ENCODE peak calls at places on chromosomes 4 and X, in six cellular contexts. H is mesenchymal stem cell, W is IMR-90, C is H9, I is trophoblast cell, R is neuronal stem cell. G is an unnamed sample.

GRCh38 chrX:97672138-97672537 is 788.4 kb downstream of the RPA4 start:
- DNase-seq in I (peak; percentile 12), W (no peak), H (no peak), C (no peak), R (no peak), G (no peak)

GRCh38 chr4:110020139-110020538 is 107.5 kb downstream of the EGF start:
- DNase-seq in H (no peak), W (peak; percentile 14), C (no peak), R (peak; percentile 24), I (peak; percentile 26), G (no peak)

GRCh38 chrX:68694429-68695205 is 47.2 kb downstream of the STARD8 start:
- DNase-seq in I (no peak), H (no peak), C (no peak), W (no peak), R (no peak), G (no peak)

GRCh38 chrX:12237131-12237530 is 98.9 kb downstream of the FRMPD4 start:
- DNase-seq in I (no peak), R (no peak), H (no peak), C (no peak), W (no peak), G (no peak)

GRCh38 chr4:14218641-14219040 is 591.1 kb upstream of the BOD1L1 start:
- DNase-seq in I (no peak), H (no peak), R (no peak), W (no peak), C (no peak), G (no peak)

GRCh38 chr4:185847352-185848078 is 35.5 kb upstream of the SORBS2 start:
- DNase-seq in C (no peak), W (peak; percentile 73), R (no peak), I (peak; percentile 88), H (peak; percentile 78), G (no peak)

GRCh38 chrX:124555036-124555595 is 208.8 kb downstream of the SH2D1A start:
- DNase-seq in C (no peak), R (no peak), W (peak; percentile 68), I (peak; percentile 41), H (peak; percentile 82), G (no peak)

GRCh38 chr4:8215001-8215427 is 15.9 kb downstream of the SH3TC1 start:
- DNase-seq in I (peak; percentile 66), H (peak; percentile 77), W (peak; percentile 84), C (no peak), R (no peak), G (no peak)

GRCh38 chrX:20437678-20438077 is 171.0 kb upstream of the RPS6KA3 start:
- DNase-seq in C (no peak), H (no peak), I (no peak), R (no peak), W (no peak), G (no peak)

GRCh38 chrX:103330601-103331397 is 760 bp downstream of the TCEAL7 start:
- DNase-seq in I (no peak), R (no peak), C (peak; percentile 71), W (peak; percentile 2), H (peak; percentile 2), G (no peak)

GRCh38 chrX:119693032-119693995 is at the start of gene SEPTIN6:
- DNase-seq in H (peak; percentile 91), W (peak; percentile 52), C (peak; percentile 88), R (peak; percentile 66), I (peak; percentile 52), G (peak; percentile 53)

GRCh38 chrX:45322382-45322781 is 121.7 kb upstream of the DIPK2B start:
- DNase-seq in C (peak; percentile 34), R (no peak), W (peak; percentile 83), I (peak; percentile 65), H (peak; percentile 72), G (peak; percentile 17)

GRCh38 chr4:133320576-133321170 is 171.6 kb downstream of the PCDH10 start:
- DNase-seq in W (peak; percentile 3), I (peak; percentile 66), H (peak; percentile 50), R (peak; percentile 23), C (peak; percentile 40), G (no peak)

GRCh38 chrX:68983004-68983857 is 154.4 kb downstream of the EFNB1 start:
- DNase-seq in I (no peak), W (no peak), R (no peak), H (no peak), C (peak; percentile 12), G (no peak)

GRCh38 chr4:56535915-56536314 is 30.3 kb downstream of the ARL9 start:
- DNase-seq in C (no peak), W (no peak), I (no peak), R (no peak), H (no peak), G (no peak)

GRCh38 chr4:57187241-57187640 is 77.1 kb upstream of the IGFBP7 start:
- DNase-seq in W (no peak), C (no peak), H (no peak), I (no peak), R (no peak), G (no peak)

GRCh38 chr4:8568068-8568668 is 12.0 kb upstream of the GPR78 start:
- DNase-seq in H (no peak), I (peak; percentile 87), W (peak; percentile 7), R (no peak), C (peak; percentile 65), G (peak; percentile 63)

DNA sequence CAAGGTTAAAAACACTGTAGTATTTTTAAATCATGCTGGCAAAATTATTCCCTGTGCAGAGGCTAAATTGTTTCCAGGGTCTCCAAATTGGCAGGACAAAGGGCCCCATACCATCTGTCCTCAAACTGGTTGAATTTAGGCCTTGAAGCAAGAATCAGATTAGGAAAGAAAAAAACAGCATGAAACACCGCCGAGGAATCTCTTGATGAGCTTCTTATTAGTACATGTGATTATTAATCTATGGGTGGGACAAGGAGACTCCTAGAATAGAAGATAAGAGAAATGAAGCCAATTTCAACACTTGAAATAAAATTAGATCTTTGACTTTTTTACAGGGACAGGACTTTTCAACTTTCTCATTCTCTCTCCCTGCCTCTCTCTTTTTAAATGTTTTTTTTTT is 7.1 kb upstream of the CLNK start:
- DNase-seq in C (no peak), I (no peak), R (no peak), W (no peak), H (peak; percentile 7), G (no peak)
- H3K14ac ChIP-seq in C (no peak overlapping the region), I (no peak overlapping the region), R (no peak overlapping the region), W (no peak overlapping the region), H (no peak overlapping the region), G (no peak overlapping the region)

GRCh38 chrX:38271154-38271716 is 50.6 kb upstream of the SRPX start:
- DNase-seq in I (no peak), C (no peak), W (no peak), H (no peak), R (no peak), G (no peak)
- H3K4me2 ChIP-seq in I (no peak overlapping the region), C (no peak overlapping the region), W (peak overlapping the region; percentile 59), H (no peak overlapping the region), R (no peak overlapping the region), G (no peak overlapping the region)

GRCh38 chrX:153794018-153794896 is at the start of the genes IDH3G and SSR4:
- DNase-seq in R (peak; percentile 91), W (peak; percentile 93), I (peak; percentile 94), C (peak; percentile 94), H (peak; percentile 94), G (peak; percentile 81)

GRCh38 chrX:153797415-153798015 is 3.0 kb downstream of the SSR4 start:
- DNase-seq in W (no peak), H (no peak), R (no peak), C (no peak), I (no peak), G (no peak)

GRCh38 chrX:153793291-153793690 is 884 bp downstream of the IDH3G start:
- DNase-seq in W (no peak), R (no peak), C (no peak), I (peak; percentile 3), H (peak; percentile 25), G (no peak)

GRCh38 chrX:153792368-153792767 is 1.8 kb downstream of the IDH3G start:
- DNase-seq in W (no peak), R (no peak), I (no peak), H (no peak), C (no peak), G (no peak)

GRCh38 chrX:153794897-153795816 is 689 bp downstream of the SSR4 start:
- DNase-seq in H (peak; percentile 26), W (no peak), I (peak; percentile 28), R (no peak), C (no peak), G (no peak)
- H3K23ac ChIP-seq in H (no peak overlapping the region), W (peak overlapping the region; percentile 59), I (no peak overlapping the region), R (no peak overlapping the region), C (no peak overlapping the region), G (no peak overlapping the region)

DNA sequence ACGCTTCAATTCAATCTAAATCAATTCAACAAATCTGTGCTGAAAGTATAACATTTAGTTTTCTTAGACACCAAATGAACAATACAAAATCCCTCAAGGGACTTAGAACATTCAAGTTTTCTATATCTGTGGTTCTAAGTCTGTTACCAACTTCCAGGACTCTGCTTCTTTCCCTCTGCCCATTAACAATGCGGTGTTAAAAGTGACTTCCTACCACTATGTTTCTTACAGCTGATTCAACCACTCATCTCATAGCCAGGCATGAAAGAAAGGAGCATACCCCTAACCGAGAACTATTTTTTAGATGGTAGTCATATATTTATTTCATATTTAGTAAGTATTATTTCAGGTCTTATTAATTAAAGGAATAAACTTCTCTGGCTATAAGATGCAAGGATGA is 38.9 kb downstream of the PPA2 start:
- DNase-seq in C (no peak), W (no peak), R (no peak), H (no peak), I (no peak), G (no peak)
- H3K14ac ChIP-seq in C (no peak overlapping the region), W (no peak overlapping the region), R (no peak overlapping the region), H (no peak overlapping the region), I (no peak overlapping the region), G (no peak overlapping the region)

G was measured in H1.